ENCODE peak calls at places on chromosomes 13 and 19, in six cellular contexts. I, R, Z, N, H and Q are unnamed samples.

GRCh38 chr13:109880371-109881346 is 94.3 kb upstream of the IRS2 start:
- DNase-seq in I (no peak), R (no peak), Z (no peak), N (no peak), H (no peak), Q (no peak)

GRCh38 chr13:59038824-59039223 is 1124.9 kb downstream of the DIAPH3 start:
- DNase-seq in I (no peak), R (no peak), Z (no peak), N (no peak), H (no peak), Q (no peak)

GRCh38 chr19:11931051-11931450 is 6.1 kb downstream of the ZNF700 start:
- DNase-seq in I (no peak), R (no peak), Z (peak; percentile 13), N (no peak), H (no peak), Q (no peak)

GRCh38 chr13:19838726-19839342 is 24.6 kb downstream of the ZMYM5 start:
- DNase-seq in I (no peak), R (no peak), Z (no peak), N (peak; percentile 56), H (no peak), Q (no peak)

GRCh38 chr13:33150146-33150545 is 133.9 kb downstream of the KL start:
- DNase-seq in I (no peak), R (no peak), Z (peak; percentile 42), N (peak; percentile 60), H (no peak), Q (no peak)

GRCh38 chr13:79806821-79807220 is 325.9 kb downstream of the NDFIP2 start:
- DNase-seq in I (no peak), R (no peak), Z (no peak), N (no peak), H (no peak), Q (no peak)

GRCh38 chr13:111326621-111326965 is 6.2 kb downstream of the TEX29 start:
- DNase-seq in I (no peak), R (no peak), Z (no peak), N (no peak), H (no peak), Q (peak; percentile 61)

GRCh38 chr13:110390572-110390971 is 83.5 kb downstream of the COL4A2 start:
- DNase-seq in I (no peak), R (no peak), Z (peak; percentile 73), N (peak; percentile 84), H (no peak), Q (no peak)

GRCh38 chr19:12484011-12484370 is 625 bp downstream of the ZNF709 start:
- DNase-seq in I (no peak), R (no peak), Z (no peak), N (peak; percentile 9), H (no peak), Q (no peak)

GRCh38 chr19:33404916-33405315 is 31.4 kb downstream of the CEBPG start:
- DNase-seq in I (no peak), R (no peak), Z (no peak), N (no peak), H (no peak), Q (no peak)

GRCh38 chr19:1105217-1105872 is 1.6 kb downstream of the GPX4 start:
- DNase-seq in I (no peak), R (no peak), Z (no peak), N (no peak), H (no peak), Q (no peak)

GRCh38 chr19:58052256-58052655 is 6.8 kb upstream of the ZNF135 start:
- DNase-seq in I (no peak), R (no peak), Z (no peak), N (no peak), H (no peak), Q (no peak)

GRCh38 chr13:101515504-101515903 is 63.0 kb downstream of the ITGBL1 start:
- DNase-seq in I (no peak), R (no peak), Z (no peak), N (no peak), H (no peak), Q (no peak)

GRCh38 chr19:47523473-47523872 is 8.6 kb upstream of the NAPA start:
- DNase-seq in I (no peak), R (no peak), Z (no peak), N (no peak), H (no peak), Q (no peak)

GRCh38 chr13:111846396-111847174 is 220.4 kb upstream of the SOX1 start:
- DNase-seq in I (no peak), R (no peak), Z (no peak), N (no peak), H (no peak), Q (peak; percentile 24)

GRCh38 chr19:44634785-44635184 is 8.9 kb upstream of the PVR start:
- DNase-seq in I (no peak), R (no peak), Z (no peak), N (no peak), H (no peak), Q (no peak)

GRCh38 chr19:48329167-48329891 is 4.0 kb downstream of the EMP3 start:
- DNase-seq in I (peak; percentile 29), R (no peak), Z (no peak), N (peak; percentile 44), H (no peak), Q (no peak)

GRCh38 chr13:57601536-57601935 is 30.0 kb upstream of the PCDH17 start:
- DNase-seq in I (no peak), R (no peak), Z (no peak), N (no peak), H (no peak), Q (no peak)

GRCh38 chr19:343941-344624 is 513 bp downstream of the MIER2 start:
- DNase-seq in I (no peak), R (peak; percentile 49), Z (no peak), N (peak; percentile 29), H (peak; percentile 47), Q (no peak)

GRCh38 chr13:85665286-85665685 is 133.9 kb downstream of the SLITRK6 start:
- DNase-seq in I (no peak), R (no peak), Z (no peak), N (peak; percentile 10), H (no peak), Q (no peak)

GRCh38 chr13:101127741-101128353 is 288.5 kb downstream of the NALCN start:
- DNase-seq in I (no peak), R (peak; percentile 41), Z (no peak), N (peak; percentile 67), H (peak; percentile 19), Q (no peak)

GRCh38 chr19:9881720-9882119 is 46.6 kb downstream of the PIN1 start:
- DNase-seq in I (no peak), R (no peak), Z (no peak), N (no peak), H (no peak), Q (no peak)

GRCh38 chr19:9883231-9883758 is 48.2 kb downstream of the PIN1 start:
- DNase-seq in I (no peak), R (no peak), Z (no peak), N (no peak), H (no peak), Q (no peak)

GRCh38 chr19:9883764-9884163 is 48.6 kb downstream of the PIN1 start:
- DNase-seq in I (no peak), R (no peak), Z (no peak), N (no peak), H (no peak), Q (no peak)

DNA sequence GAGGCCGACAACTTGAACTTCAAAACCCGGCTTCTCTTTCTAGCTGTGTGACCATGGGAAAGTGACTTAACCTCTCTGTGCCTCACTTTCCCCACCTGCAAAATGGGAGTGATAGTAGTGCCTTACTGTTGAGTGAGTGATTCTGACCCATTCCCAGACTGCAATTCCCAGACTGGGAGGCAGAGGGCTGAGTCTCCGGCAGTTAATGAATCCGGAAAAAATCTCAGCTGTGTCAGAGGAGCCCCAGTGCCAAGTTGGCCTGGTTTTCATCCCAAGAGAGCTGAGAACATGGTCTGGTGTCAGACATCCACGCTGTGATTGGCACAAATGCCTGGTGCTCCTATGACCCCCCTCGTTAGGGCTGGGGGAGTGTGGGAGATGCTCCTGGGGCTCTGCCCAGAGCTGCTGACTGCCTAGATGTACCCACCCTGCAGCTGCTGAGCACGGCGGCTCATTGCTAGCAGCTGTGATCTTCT is 50.0 kb downstream of the PIN1 start:
- DNase-seq in I (no peak), R (peak; percentile 9), Z (peak; percentile 16), N (peak; percentile 53), H (no peak), Q (no peak)
- TF ChIP-seq CTCF in I (no peak), R (peak; percentile 50), Z (peak; percentile 48), N (peak; percentile 58), H (no peak), Q (no peak)

DNA sequence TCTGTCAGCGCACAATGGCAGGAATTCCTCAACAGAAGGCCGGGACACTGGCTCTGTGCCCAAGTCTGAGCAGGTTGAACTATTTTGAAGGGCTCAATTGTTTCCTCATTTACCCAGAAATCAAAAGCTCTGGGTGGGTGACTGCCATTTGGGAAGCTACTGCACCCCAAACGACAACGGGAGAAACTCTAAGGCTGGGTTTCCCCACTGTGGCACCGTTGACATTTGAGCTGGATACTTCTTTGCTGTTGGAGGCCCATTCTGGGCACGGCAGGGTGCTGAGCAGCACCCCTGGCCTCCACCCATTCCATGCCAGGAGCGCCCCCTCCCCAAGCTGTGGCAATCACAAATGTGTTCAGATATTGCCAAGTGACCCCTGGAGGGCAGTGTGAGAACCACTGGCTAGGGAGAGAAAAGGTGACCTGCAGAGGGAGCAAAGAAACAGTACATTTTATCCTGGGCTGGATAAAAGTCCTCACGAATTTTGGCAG is 62.5 kb downstream of the RFX2 start:
- DNase-seq in I (no peak), R (peak; percentile 67), Z (no peak), N (peak; percentile 56), H (no peak), Q (peak; percentile 61)
- TF ChIP-seq CTCF in I (no peak), R (peak; percentile 69), Z (peak; percentile 96), N (peak; percentile 87), H (peak; percentile 67), Q (peak; percentile 75)

GRCh38 chr19:39038098-39038497 is 5.7 kb upstream of the FBXO27 start:
- DNase-seq in I (no peak), R (peak; percentile 41), Z (peak; percentile 21), N (peak; percentile 47), H (peak; percentile 99), Q (no peak)
- TF ChIP-seq CTCF in I (no peak), R (no peak), Z (peak; percentile 21), N (peak; percentile 26), H (peak; percentile 48), Q (no peak)

GRCh38 chr19:18063463-18063862 is 23.3 kb downstream of the IL12RB1 start:
- DNase-seq in I (peak; percentile 27), R (peak; percentile 33), Z (no peak), N (no peak), H (no peak), Q (no peak)
- TF ChIP-seq CTCF in I (no peak), R (peak; percentile 22), Z (no peak), N (peak; percentile 0), H (peak; percentile 15), Q (peak; percentile 62)

GRCh38 chr19:8126511-8126910 is 22.9 kb downstream of the FBN3 start:
- DNase-seq in I (no peak), R (no peak), Z (no peak), N (no peak), H (no peak), Q (peak; percentile 68)
- TF ChIP-seq CTCF in I (no peak), R (no peak), Z (no peak), N (no peak), H (no peak), Q (no peak)

DNA sequence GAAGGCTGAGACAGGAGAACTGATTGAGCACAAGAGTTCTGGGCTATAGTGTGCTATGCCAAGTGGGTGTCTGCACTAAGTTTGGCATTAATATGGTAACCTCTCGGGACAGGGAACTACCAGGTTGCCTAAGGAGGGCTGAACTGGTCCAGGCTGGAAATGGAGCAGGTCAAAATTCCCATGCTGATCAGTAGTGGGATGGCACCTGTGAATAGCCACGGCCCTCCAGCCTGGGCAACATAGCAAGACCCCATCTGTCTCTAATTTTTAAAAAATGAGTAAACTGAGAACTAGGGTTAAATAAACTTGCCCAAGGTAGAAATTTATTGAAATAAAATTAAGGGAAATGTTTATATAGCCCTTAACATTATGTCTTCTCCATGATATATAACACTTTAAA is 17.0 kb upstream of the INTS6 start:
- DNase-seq in I (no peak), R (no peak), Z (no peak), N (no peak), H (no peak), Q (no peak)
- TF ChIP-seq CTCF in I (no peak), R (no peak), Z (no peak), N (no peak), H (no peak), Q (no peak)